ENCODE peak calls at places on chromosomes 11 and 22, in nine cellular contexts. I, M, A, B, N, Z, O, F and Y are unnamed samples. For H3K36me3, the result is how much of the 10 kb centered on the place peaks cover.

GRCh38 chr22:18048441-18048898 is 24.1 kb upstream of the MICAL3 start:
- DNase-seq in N (no peak), Z (no peak), A (peak), M (no peak), O (no peak), B (no peak), I (no peak), F (peak), Y (no peak)

GRCh38 chr11:16773981-16774710 is 35.7 kb downstream of the C11orf58 start:
- DNase-seq in M (no peak), Z (no peak), I (no peak), N (no peak), F (no peak), O (no peak), B (no peak), A (peak), Y (no peak)

GRCh38 chr22:28951969-28952521 is 68.7 kb downstream of the ZNRF3 start:
- DNase-seq in A (peak), M (no peak), I (no peak), B (peak), F (no peak), O (no peak), Z (peak), N (no peak), Y (no peak)

GRCh38 chr11:60343094-60343704 is 16.1 kb downstream of the MS4A6E start:
- DNase-seq in I (no peak), M (no peak), A (no peak), Z (no peak), F (peak), B (peak), N (no peak), O (no peak), Y (peak)

GRCh38 chr11:65170058-65170534 is at the start of gene SPDYC:
- DNase-seq in N (no peak), F (peak), O (no peak), I (no peak), A (no peak), B (peak), M (no peak), Z (no peak), Y (no peak)

GRCh38 chr11:9060700-9061111 is 30.7 kb downstream of the SCUBE2 start:
- DNase-seq in B (peak), F (peak), N (no peak), A (no peak), I (peak), M (no peak), O (no peak), Z (no peak), Y (no peak)

GRCh38 chr22:23745780-23746179 is 5.1 kb downstream of the ZNF70 start:
- DNase-seq in A (no peak), N (no peak), O (no peak), M (no peak), F (no peak), B (no peak), Z (no peak), I (no peak), Y (peak)

GRCh38 chr11:8719260-8720190 is 36.9 kb downstream of the RPL27A start:
- DNase-seq in M (no peak), F (no peak), Z (peak), B (no peak), A (peak), O (no peak), N (peak), I (no peak), Y (no peak)

GRCh38 chr11:120183701-120184141 is 27.1 kb upstream of the OAF start:
- DNase-seq in I (no peak), F (no peak), A (peak), O (peak), M (no peak), Z (no peak), B (no peak), N (no peak), Y (no peak)

GRCh38 chr22:20130319-20130718 is 1.3 kb upstream of the ZDHHC8 start:
- DNase-seq in F (no peak), O (no peak), Z (no peak), I (no peak), N (no peak), A (no peak), M (peak), B (no peak), Y (no peak)

GRCh38 chr11:29159552-29160465 is 857.0 kb downstream of the KCNA4 start:
- DNase-seq in I (peak), Z (peak), M (no peak), F (peak), O (no peak), A (no peak), N (no peak), B (peak), Y (peak)

GRCh38 chr22:36986242-36986821 is 32.9 kb downstream of the TST start:
- DNase-seq in F (peak), N (no peak), M (no peak), O (no peak), A (no peak), B (peak), Z (peak), I (no peak), Y (peak)

GRCh38 chr11:80424012-80424695 is 983.3 kb upstream of the TENM4 start:
- DNase-seq in B (peak), A (no peak), O (no peak), Z (no peak), I (no peak), M (no peak), N (no peak), F (no peak), Y (no peak)

GRCh38 chr11:78099671-78100070 is 20.0 kb upstream of the NDUFC2 start:
- DNase-seq in I (no peak), B (no peak), N (no peak), A (no peak), M (no peak), Z (no peak), O (no peak), F (no peak), Y (no peak)

GRCh38 chr22:19523240-19524169 is 705 bp downstream of the CLDN5 start:
- DNase-seq in F (no peak), Z (no peak), O (no peak), N (no peak), I (no peak), M (peak), B (peak), A (no peak), Y (no peak)

GRCh38 chr11:23284626-23285025 is 424.4 kb upstream of the CCDC179 start:
- DNase-seq in A (no peak), I (no peak), M (no peak), F (no peak), Z (no peak), N (no peak), O (no peak), B (no peak), Y (no peak)

GRCh38 chr11:48103621-48104561 is 112.7 kb upstream of the OR4B1 start:
- DNase-seq in F (no peak), M (no peak), Z (peak), A (no peak), B (no peak), I (no peak), O (peak), N (no peak), Y (peak)

GRCh38 chr11:128599729-128600128 is 12.4 kb upstream of the ETS1 start:
- DNase-seq in B (no peak), A (no peak), O (no peak), M (no peak), Z (no peak), F (no peak), I (no peak), N (no peak), Y (no peak)

GRCh38 chr11:130407978-130408377 is 20.4 kb downstream of the ADAMTS8 start:
- DNase-seq in N (peak), A (peak), F (no peak), I (no peak), Z (peak), B (no peak), O (no peak), M (no peak), Y (no peak)

GRCh38 chr11:83951521-83951920 is 665.4 kb upstream of the CCDC90B start:
- DNase-seq in F (no peak), N (no peak), M (no peak), I (no peak), A (no peak), B (no peak), O (no peak), Z (no peak), Y (peak)

GRCh38 chr22:44805663-44806062 is 53.3 kb downstream of the ARHGAP8 start:
- DNase-seq in O (no peak), B (no peak), M (no peak), F (no peak), A (no peak), I (no peak), Z (no peak), N (no peak), Y (no peak)

GRCh38 chr11:92340839-92341238 is 116.2 kb downstream of the FAT3 start:
- DNase-seq in B (peak), Z (peak), N (no peak), I (peak), F (peak), A (no peak), O (no peak), M (no peak), Y (no peak)

GRCh38 chr11:125494987-125495725 is 909 bp downstream of the FEZ1 start:
- DNase-seq in M (no peak), Z (no peak), I (no peak), N (peak), A (peak), F (no peak), B (peak), O (no peak), Y (no peak)

GRCh38 chr11:96061730-96062524 is 138.0 kb upstream of the MTMR2 start:
- DNase-seq in B (no peak), M (peak), Z (no peak), F (no peak), N (no peak), I (no peak), A (no peak), O (no peak), Y (no peak)

GRCh38 chr22:35842519-35842913 is 124.8 kb downstream of the APOL5 start:
- DNase-seq in M (no peak), B (no peak), I (no peak), A (no peak), O (no peak), N (no peak), Z (no peak), F (no peak), Y (no peak)

GRCh38 chr22:39348909-39349505 is 784 bp upstream of the SYNGR1 start:
- DNase-seq in N (peak), B (no peak), M (no peak), Z (peak), I (no peak), O (no peak), A (no peak), F (no peak), Y (no peak)

GRCh38 chr11:65864758-65865471 is 4.7 kb downstream of the MUS81 start:
- DNase-seq in A (no peak), F (no peak), M (no peak), B (no peak), I (no peak), Z (no peak), N (no peak), O (no peak), Y (no peak)

GRCh38 chr11:61851128-61851899 is 23.2 kb downstream of the FADS2 start:
- DNase-seq in N (no peak), M (no peak), I (no peak), O (no peak), B (no peak), A (no peak), F (no peak), Z (no peak), Y (peak)

GRCh38 chr22:28341001-28341400 is 338.6 kb downstream of the TTC28 start:
- DNase-seq in I (no peak), B (no peak), O (no peak), Z (no peak), N (no peak), M (no peak), A (no peak), F (no peak), Y (no peak)

GRCh38 chr22:30823015-30823370 is 128.3 kb downstream of the OSBP2 start:
- DNase-seq in I (no peak), M (no peak), B (peak), Z (no peak), O (no peak), F (peak), N (no peak), A (peak), Y (no peak)

GRCh38 chr11:75759832-75760231 is 8.7 kb upstream of the DGAT2 start:
- DNase-seq in I (no peak), F (no peak), O (no peak), A (no peak), M (no peak), N (no peak), Z (no peak), B (no peak), Y (no peak)

GRCh38 chr11:113649311-113649710 is 56.8 kb downstream of the TMPRSS5 start:
- DNase-seq in N (no peak), O (no peak), I (no peak), Z (no peak), B (no peak), F (no peak), M (no peak), A (no peak), Y (no peak)

GRCh38 chr11:113645593-113646349 is 60.3 kb downstream of the TMPRSS5 start:
- DNase-seq in F (no peak), I (no peak), N (no peak), A (no peak), Z (no peak), M (no peak), O (no peak), B (no peak), Y (no peak)

GRCh38 chr11:113644605-113645004 is 61.5 kb downstream of the TMPRSS5 start:
- DNase-seq in M (no peak), O (no peak), F (peak), N (no peak), A (no peak), B (no peak), Z (no peak), I (no peak), Y (no peak)

GRCh38 chr11:113647856-113648255 is 58.3 kb downstream of the TMPRSS5 start:
- DNase-seq in F (no peak), O (no peak), I (no peak), B (no peak), Z (no peak), M (no peak), N (no peak), A (no peak), Y (no peak)

DNA sequence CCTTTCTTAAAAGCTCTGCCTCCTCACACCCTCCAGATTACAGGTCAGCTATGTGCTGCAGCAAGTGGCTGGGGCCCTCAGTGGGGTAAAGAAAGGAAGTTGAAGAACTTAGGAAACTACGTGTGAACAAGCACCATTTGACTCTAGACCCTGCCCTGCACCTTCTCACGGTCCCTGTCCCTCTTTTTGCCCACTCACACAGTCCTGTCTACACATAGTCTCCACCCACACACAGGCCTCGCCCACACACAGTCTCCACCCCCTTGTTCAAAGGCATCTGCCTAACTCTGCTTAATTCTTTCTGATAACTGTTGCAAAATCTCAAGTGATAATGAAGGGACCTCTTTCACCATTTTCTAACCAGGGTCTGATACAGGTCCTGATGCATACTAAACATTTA is 59.0 kb downstream of the TMPRSS5 start:
- DNase-seq in N (no peak), I (no peak), O (no peak), A (no peak), F (peak), B (no peak), M (no peak), Z (no peak), Y (no peak)
- H3K36me3 ChIP-seq in N (under half), I (under half), O (under half), A (under half), F (under half), B (under half), M (under half), Z (under half), Y (under half)

GRCh38 chr11:69463181-69463891 is 18.1 kb upstream of the LINC01488 start:
- DNase-seq in B (peak), A (no peak), O (no peak), Z (no peak), N (peak), F (peak), I (no peak), M (no peak), Y (no peak)

GRCh38 chr11:69460540-69461257 is 20.8 kb upstream of the LINC01488 start:
- DNase-seq in Z (no peak), M (no peak), A (no peak), B (no peak), F (no peak), N (no peak), I (no peak), O (no peak), Y (no peak)

GRCh38 chr11:69461272-69461962 is 20.0 kb upstream of the LINC01488 start:
- DNase-seq in M (no peak), A (no peak), N (no peak), F (no peak), O (no peak), I (no peak), Z (no peak), B (no peak), Y (no peak)

GRCh38 chr11:69463892-69464620 is 17.4 kb upstream of the LINC01488 start:
- DNase-seq in I (no peak), M (no peak), N (no peak), O (no peak), A (no peak), Z (no peak), F (no peak), B (no peak), Y (no peak)

GRCh38 chr11:69462106-69463045 is 19.1 kb upstream of the LINC01488 start:
- DNase-seq in F (no peak), O (no peak), A (no peak), N (no peak), B (no peak), M (no peak), I (no peak), Z (no peak), Y (no peak)
- H3K27ac ChIP-seq in F (no peak), O (no peak), A (no peak), N (peak), B (no peak), M (no peak), I (no peak), Z (peak), Y (no peak)

GRCh38 chr11:71442123-71442522 is 6.1 kb downstream of the DHCR7 start:
- DNase-seq in N (no peak), M (no peak), A (peak), I (no peak), F (no peak), B (no peak), Z (no peak), O (no peak), Y (no peak)
- H3K36me3 ChIP-seq in N (half or more), M (under half), A (half or more), I (half or more), F (half or more), B (half or more), Z (under half), O (under half), Y (under half)

GRCh38 chr11:6608011-6608410 is 4.0 kb downstream of the TAF10 start:
- DNase-seq in I (no peak), N (peak), M (no peak), F (no peak), O (no peak), B (no peak), Z (no peak), A (no peak), Y (no peak)
- H3K27ac ChIP-seq in I (no peak), N (peak), M (peak), F (peak), O (peak), B (peak), Z (peak), A (peak), Y (no peak)

GRCh38 chr11:117366183-117366582 is 38.5 kb downstream of the CEP164 start:
- DNase-seq in B (no peak), N (no peak), F (no peak), M (no peak), O (no peak), I (no peak), A (no peak), Z (no peak), Y (no peak)
- H3K36me3 ChIP-seq in B (under half), N (half or more), F (under half), M (under half), O (under half), I (under half), A (half or more), Z (under half), Y (under half)

DNA sequence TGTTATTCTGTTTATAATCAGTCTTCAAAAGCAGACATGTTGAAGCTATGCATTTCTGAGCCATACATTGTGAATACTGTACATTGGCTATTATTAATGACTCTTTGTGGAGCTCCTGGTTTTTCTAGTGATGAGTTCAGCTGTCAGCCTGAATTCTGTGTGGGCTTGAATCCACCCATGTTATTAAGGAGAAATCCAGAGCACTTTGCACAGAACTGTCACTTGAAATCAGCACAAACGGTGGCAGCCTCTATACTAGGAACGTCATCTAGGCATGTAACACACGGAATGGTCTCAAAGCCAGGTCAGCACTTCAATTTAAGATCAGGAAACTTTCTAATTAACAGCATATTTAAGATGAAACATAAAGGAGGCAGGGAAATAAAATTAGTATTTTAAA is 236.5 kb downstream of the DCDC1 start:
- DNase-seq in A (no peak), F (no peak), B (no peak), Z (no peak), O (no peak), I (no peak), M (no peak), N (no peak), Y (no peak)
- H3K27ac ChIP-seq in A (no peak), F (no peak), B (no peak), Z (no peak), O (no peak), I (no peak), M (no peak), N (no peak), Y (no peak)